ENCODE peak calls at places on chromosome 18, in six cellular contexts. W is epithelial cell of esophagus, V is cardiac fibroblast, D is H9, R is Calu3, J is lung. Q is an unnamed sample.

GRCh38 chr18:2480536-2480935 is 90.8 kb downstream of the METTL4 start:
- DNase-seq in W (peak; percentile 50), V (no peak), D (no peak), R (no peak), J (no peak), Q (no peak)

GRCh38 chr18:31497711-31498449 is at the start of gene DSG2:
- DNase-seq in W (peak; percentile 87), V (peak; percentile 35), D (peak; percentile 93), R (peak; percentile 87), J (peak; percentile 80), Q (peak; percentile 69)

GRCh38 chr18:75086494-75087034 is 122.4 kb downstream of the PTGR3 start:
- DNase-seq in W (no peak), V (no peak), D (no peak), R (no peak), J (no peak), Q (no peak)

GRCh38 chr18:61870151-61870550 is 22.7 kb downstream of the RNF152 start:
- DNase-seq in W (no peak), V (peak; percentile 37), D (no peak), R (no peak), J (no peak), Q (no peak)

GRCh38 chr18:47115205-47115604 is 35.1 kb downstream of the HDHD2 start:
- DNase-seq in W (no peak), V (no peak), D (no peak), R (no peak), J (no peak), Q (no peak)

GRCh38 chr18:60060578-60060977 is 160.8 kb downstream of the PMAIP1 start:
- DNase-seq in W (peak; percentile 76), V (no peak), D (no peak), R (no peak), J (no peak), Q (no peak)

GRCh38 chr18:525066-525797 is 24.7 kb upstream of the COLEC12 start:
- DNase-seq in W (no peak), V (peak; percentile 56), D (no peak), R (no peak), J (no peak), Q (no peak)

GRCh38 chr18:74063023-74063422 is 84.6 kb downstream of the FBXO15 start:
- DNase-seq in W (no peak), V (no peak), D (no peak), R (no peak), J (no peak), Q (no peak)

GRCh38 chr18:35714539-35714938 is 133.0 kb downstream of the GALNT1 start:
- DNase-seq in W (no peak), V (no peak), D (no peak), R (no peak), J (no peak), Q (no peak)

GRCh38 chr18:7598167-7599062 is 31.3 kb downstream of the PTPRM start:
- DNase-seq in W (no peak), V (peak; percentile 60), D (no peak), R (no peak), J (no peak), Q (no peak)

GRCh38 chr18:72652990-72653593 is 109.0 kb upstream of the CBLN2 start:
- DNase-seq in W (peak; percentile 58), V (peak; percentile 6), D (peak; percentile 71), R (peak; percentile 56), J (no peak), Q (peak; percentile 82)

GRCh38 chr18:22822024-22822423 is 111.1 kb upstream of the RBBP8 start:
- DNase-seq in W (peak; percentile 52), V (peak; percentile 80), D (peak; percentile 73), R (peak; percentile 37), J (no peak), Q (no peak)

GRCh38 chr18:59795882-59796281 is 98.7 kb upstream of the CCBE1 start:
- DNase-seq in W (no peak), V (no peak), D (no peak), R (no peak), J (no peak), Q (no peak)

GRCh38 chr18:79571221-79572092 is 108.1 kb upstream of the CTDP1 start:
- DNase-seq in W (no peak), V (no peak), D (peak; percentile 24), R (no peak), J (no peak), Q (peak; percentile 7)
- TF ChIP-seq CTCF in W (no peak), V (no peak), D (no peak), R (no peak), J (no peak), Q (no peak)

GRCh38 chr18:65706646-65707045 is 44.2 kb upstream of the CDH7 start:
- DNase-seq in W (no peak), V (no peak), D (peak; percentile 32), R (no peak), J (no peak), Q (no peak)
- TF ChIP-seq CTCF in W (no peak), V (no peak), D (peak; percentile 49), R (no peak), J (no peak), Q (no peak)

GRCh38 chr18:63844254-63844653 is 43.3 kb upstream of the SERPINB2 start:
- DNase-seq in W (peak; percentile 66), V (peak; percentile 48), D (no peak), R (peak; percentile 6), J (no peak), Q (no peak)
- TF ChIP-seq CTCF in W (peak; percentile 64), V (peak; percentile 39), D (peak; percentile 69), R (peak; percentile 59), J (peak; percentile 8), Q (peak; percentile 47)

GRCh38 chr18:49059028-49059670 is 108.4 kb upstream of the SMAD7 start:
- DNase-seq in W (no peak), V (no peak), D (no peak), R (no peak), J (no peak), Q (no peak)
- TF ChIP-seq CTCF in W (no peak), V (peak; percentile 34), D (peak; percentile 46), R (no peak), J (no peak), Q (no peak)

GRCh38 chr18:79059456-79059855 is 9.7 kb upstream of the ATP9B start:
- DNase-seq in W (no peak), V (no peak), D (no peak), R (no peak), J (no peak), Q (no peak)

GRCh38 chr18:79062806-79063205 is 6.4 kb upstream of the ATP9B start:
- DNase-seq in W (peak; percentile 97), V (no peak), D (no peak), R (peak; percentile 59), J (no peak), Q (no peak)

GRCh38 chr18:79058007-79058406 is 11.2 kb upstream of the ATP9B start:
- DNase-seq in W (no peak), V (no peak), D (no peak), R (no peak), J (no peak), Q (no peak)

DNA sequence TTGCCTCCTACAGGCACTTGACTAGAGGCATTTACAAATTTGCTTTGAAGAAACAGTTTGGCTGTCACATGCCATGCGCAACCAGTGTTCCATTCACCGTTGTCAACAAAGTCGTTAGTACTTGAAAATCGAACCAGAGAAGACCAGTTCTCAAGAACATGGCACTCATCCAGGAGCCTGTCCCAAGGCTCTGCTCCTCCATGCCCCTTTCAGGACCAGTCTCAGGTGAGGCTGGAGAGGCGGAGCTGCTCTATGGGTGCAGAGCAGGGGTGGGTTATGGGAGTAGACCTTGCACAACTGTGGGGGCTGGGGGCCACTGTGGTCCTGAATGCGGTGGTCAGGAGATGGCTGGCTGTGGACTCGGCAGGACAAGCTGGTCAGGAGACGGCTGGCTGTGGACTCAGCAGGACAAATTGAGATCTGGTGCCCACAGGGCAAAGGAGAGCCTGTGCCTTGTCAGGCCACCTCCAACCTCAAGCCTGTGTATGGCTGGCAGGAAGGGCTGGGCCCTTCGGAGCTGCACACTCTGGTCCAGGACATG is 12.3 kb upstream of the ATP9B start:
- DNase-seq in W (no peak), V (no peak), D (no peak), R (no peak), J (no peak), Q (no peak)
- TF ChIP-seq CTCF in W (no peak), V (no peak), D (no peak), R (no peak), J (no peak), Q (no peak)

GRCh38 chr18:28359177-28359576 is 182.2 kb upstream of the CDH2 start:
- DNase-seq in W (peak; percentile 27), V (no peak), D (no peak), R (no peak), J (no peak), Q (no peak)

GRCh38 chr18:28357785-28358401 is 181.0 kb upstream of the CDH2 start:
- DNase-seq in W (no peak), V (no peak), D (peak; percentile 69), R (no peak), J (no peak), Q (no peak)
- TF ChIP-seq CTCF in W (peak; percentile 23), V (peak; percentile 14), D (peak; percentile 71), R (no peak), J (no peak), Q (peak; percentile 70)

Q was measured in glutamatergic neuron.